ENCODE peak calls at places on chromosomes 11 and 22, in eight cellular contexts. R, A, S, O, T, Q, Z and L are unnamed samples.

GRCh38 chr22:16974298-16975084 is 33.5 kb downstream of the GAB4 start:
- DNase-seq in R (no peak), A (no peak), S (no peak), O (no peak), T (no peak), Q (no peak), Z (no peak), L (no peak)

GRCh38 chr11:118820412-118821357 is 29.7 kb upstream of the DDX6 start:
- DNase-seq in R (peak; percentile 11), A (peak; percentile 73), S (peak; percentile 66), O (peak; percentile 17), T (peak; percentile 16), Q (peak; percentile 92), Z (no peak), L (no peak)

GRCh38 chr22:49561338-49561737 is 266.3 kb downstream of the BRD1 start:
- DNase-seq in R (no peak), A (no peak), S (peak; percentile 15), O (no peak), T (no peak), Q (no peak), Z (no peak), L (no peak)

GRCh38 chr22:29907753-29908515 is 25.0 kb downstream of the MTMR3 start:
- DNase-seq in R (peak; percentile 94), A (peak; percentile 83), S (peak; percentile 76), O (peak; percentile 98), T (peak; percentile 46), Q (peak; percentile 85), Z (no peak), L (peak; percentile 74)

GRCh38 chr22:45997077-45997774 is 20.3 kb upstream of the WNT7B start:
- DNase-seq in R (peak; percentile 96), A (peak; percentile 97), S (peak; percentile 91), O (peak; percentile 37), T (peak; percentile 77), Q (peak; percentile 89), Z (no peak), L (peak; percentile 88)

GRCh38 chr11:46947399-46948077 is 11.0 kb downstream of the CSTPP1 start:
- DNase-seq in R (no peak), A (no peak), S (no peak), O (no peak), T (no peak), Q (no peak), Z (no peak), L (no peak)

GRCh38 chr22:44845191-44845590 is 92.8 kb downstream of the ARHGAP8 start:
- DNase-seq in R (no peak), A (no peak), S (no peak), O (no peak), T (no peak), Q (no peak), Z (no peak), L (no peak)

GRCh38 chr11:117424781-117425180 is 97.1 kb downstream of the CEP164 start:
- DNase-seq in R (no peak), A (peak; percentile 80), S (no peak), O (no peak), T (no peak), Q (no peak), Z (no peak), L (no peak)

GRCh38 chr11:37449146-37449545 is 851.1 kb upstream of the RAG2 start:
- DNase-seq in R (peak; percentile 78), A (peak; percentile 31), S (no peak), O (peak; percentile 62), T (no peak), Q (peak; percentile 30), Z (no peak), L (no peak)

GRCh38 chr22:23526588-23527315 is 53.3 kb downstream of the IGLL1 start:
- DNase-seq in R (no peak), A (no peak), S (no peak), O (no peak), T (no peak), Q (peak; percentile 38), Z (no peak), L (no peak)

GRCh38 chr22:50228366-50228765 is 16.5 kb downstream of the TUBGCP6 start:
- DNase-seq in R (no peak), A (no peak), S (no peak), O (no peak), T (no peak), Q (no peak), Z (no peak), L (no peak)

GRCh38 chr11:72581067-72581466 is 93.2 kb downstream of the PDE2A start:
- DNase-seq in R (no peak), A (no peak), S (peak; percentile 11), O (no peak), T (no peak), Q (no peak), Z (no peak), L (no peak)

GRCh38 chr11:45373506-45373905 is 87.4 kb upstream of the SYT13 start:
- DNase-seq in R (no peak), A (no peak), S (no peak), O (no peak), T (no peak), Q (no peak), Z (no peak), L (no peak)

GRCh38 chr11:45374632-45375031 is 88.5 kb upstream of the SYT13 start:
- DNase-seq in R (no peak), A (no peak), S (no peak), O (no peak), T (no peak), Q (no peak), Z (peak; percentile 36), L (no peak)

GRCh38 chr11:45371251-45371749 is 85.2 kb upstream of the SYT13 start:
- DNase-seq in R (peak; percentile 61), A (peak; percentile 72), S (peak; percentile 46), O (peak; percentile 59), T (no peak), Q (peak; percentile 45), Z (peak; percentile 25), L (peak; percentile 50)

GRCh38 chr11:45378516-45378915 is 92.4 kb upstream of the SYT13 start:
- DNase-seq in R (no peak), A (no peak), S (no peak), O (no peak), T (no peak), Q (no peak), Z (no peak), L (no peak)

DNA sequence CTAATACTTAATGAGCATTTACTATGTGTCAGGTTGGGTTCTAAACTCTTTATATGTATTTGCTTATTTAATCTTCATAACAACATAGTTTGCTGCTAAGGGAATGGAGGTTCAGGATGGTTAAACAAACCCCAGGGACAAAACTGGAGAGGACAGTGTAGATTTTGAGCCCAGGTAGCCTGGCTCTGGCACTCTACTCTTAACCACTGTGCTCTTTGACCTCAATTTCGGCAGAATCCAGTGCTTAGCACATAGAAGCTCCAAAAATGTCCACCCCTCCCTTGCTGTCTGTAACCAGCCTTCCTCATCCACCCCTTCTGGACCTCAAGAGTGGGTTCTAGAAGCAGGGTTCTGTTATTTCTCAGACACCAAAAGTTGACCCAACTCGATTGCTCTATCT is 88.0 kb upstream of the SYT13 start:
- DNase-seq in R (no peak), A (no peak), S (no peak), O (no peak), T (no peak), Q (no peak), Z (no peak), L (no peak)
- H3K27me3 ChIP-seq in R (peaks cover 2% of the 10 kb centered on the region), A (peaks cover 45% of the 10 kb centered on the region), S (peaks cover 40% of the 10 kb centered on the region), O (no peaks in the 10 kb centered on the region), T (peaks cover 34% of the 10 kb centered on the region), Q (no peaks in the 10 kb centered on the region), Z (no peaks in the 10 kb centered on the region), L (no peaks in the 10 kb centered on the region)

DNA sequence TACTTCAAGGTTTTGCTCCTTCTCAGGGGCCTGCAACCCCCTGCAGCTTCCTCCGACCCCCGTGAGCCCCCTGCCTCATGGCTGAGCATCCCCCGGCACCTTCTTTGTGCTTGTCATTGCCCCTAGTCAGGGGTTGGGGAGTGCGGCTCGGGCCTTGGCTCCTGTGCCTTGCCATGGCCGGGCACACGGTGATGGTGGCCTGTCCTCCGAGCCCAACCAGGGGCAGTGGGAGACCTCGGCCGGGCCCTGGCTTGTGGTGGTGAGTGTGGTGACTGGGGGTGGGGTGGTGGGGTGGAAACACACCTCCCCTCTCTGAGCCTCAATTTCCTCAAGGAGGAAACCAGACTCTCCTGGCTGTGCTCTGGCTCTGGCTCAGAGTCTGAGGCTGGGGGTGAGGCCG is 1.5 kb upstream of the MRGPRG start:
- DNase-seq in R (no peak), A (no peak), S (no peak), O (no peak), T (no peak), Q (no peak), Z (no peak), L (no peak)
- H3K27me3 ChIP-seq in R (peaks cover 2% of the 10 kb centered on the region), A (peaks cover 16% of the 10 kb centered on the region), S (peaks cover 91% of the 10 kb centered on the region), O (peaks cover 11% of the 10 kb centered on the region), T (peaks cover 87% of the 10 kb centered on the region), Q (peaks cover 21% of the 10 kb centered on the region), Z (no peaks in the 10 kb centered on the region), L (no peaks in the 10 kb centered on the region)

DNA sequence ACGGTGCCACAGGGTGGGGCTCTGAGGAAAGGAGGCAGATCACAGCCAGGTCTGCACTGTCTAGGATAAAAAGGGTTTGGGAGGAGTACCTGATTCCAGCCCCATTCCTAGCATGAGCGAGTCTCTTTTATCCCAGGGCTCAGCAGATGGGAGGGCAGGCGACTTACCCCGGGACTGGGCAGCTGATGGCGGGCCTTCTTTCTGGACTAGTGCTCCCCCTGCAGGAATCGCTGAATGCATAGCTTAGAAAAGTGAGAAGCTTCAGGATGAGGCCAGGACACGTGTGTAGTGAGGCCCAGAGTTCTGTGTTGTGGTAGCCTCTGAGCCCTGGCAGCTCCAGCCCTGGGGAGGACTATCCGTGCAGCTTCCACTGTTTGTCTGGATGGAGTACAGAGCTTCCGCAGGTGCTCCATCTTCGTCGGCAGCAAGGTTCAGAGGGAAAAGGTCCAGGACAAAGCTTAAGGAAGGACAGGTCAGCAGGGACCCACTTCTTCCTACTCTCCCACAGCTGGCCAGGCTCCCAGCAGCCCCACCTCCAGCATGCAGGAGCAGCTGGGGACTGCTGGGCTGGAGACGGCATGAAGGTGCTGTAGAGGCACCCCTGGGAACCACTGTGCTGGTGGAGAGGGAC is 30.4 kb downstream of the COMMD9 start:
- DNase-seq in R (peak; percentile 83), A (peak; percentile 90), S (peak; percentile 70), O (peak; percentile 59), T (peak; percentile 19), Q (peak; percentile 33), Z (no peak), L (peak; percentile 47)
- H3K27me3 ChIP-seq in R (no peaks in the 10 kb centered on the region), A (peaks cover 30% of the 10 kb centered on the region), S (peaks cover 30% of the 10 kb centered on the region), O (peaks cover 3% of the 10 kb centered on the region), T (no peaks in the 10 kb centered on the region), Q (no peaks in the 10 kb centered on the region), Z (no peaks in the 10 kb centered on the region), L (no peaks in the 10 kb centered on the region)

GRCh38 chr22:32917577-32918375 is 116.3 kb downstream of the TIMP3 start:
- DNase-seq in R (no peak), A (no peak), S (no peak), O (no peak), T (no peak), Q (no peak), Z (no peak), L (no peak)

GRCh38 chr22:32920032-32920628 is 118.6 kb downstream of the TIMP3 start:
- DNase-seq in R (peak; percentile 83), A (peak; percentile 46), S (peak; percentile 44), O (no peak), T (peak; percentile 69), Q (peak; percentile 61), Z (no peak), L (peak; percentile 76)

GRCh38 chr22:32920734-32921133 is 119.2 kb downstream of the TIMP3 start:
- DNase-seq in R (no peak), A (no peak), S (no peak), O (no peak), T (no peak), Q (no peak), Z (no peak), L (no peak)

GRCh38 chr22:32919629-32920028 is 118.1 kb downstream of the TIMP3 start:
- DNase-seq in R (no peak), A (no peak), S (no peak), O (no peak), T (no peak), Q (no peak), Z (no peak), L (no peak)

GRCh38 chr22:32918741-32919140 is 117.2 kb downstream of the TIMP3 start:
- DNase-seq in R (no peak), A (no peak), S (no peak), O (no peak), T (no peak), Q (no peak), Z (no peak), L (no peak)
- H3K27me3 ChIP-seq in R (peaks cover 3% of the 10 kb centered on the region), A (peaks cover 70% of the 10 kb centered on the region), S (no peaks in the 10 kb centered on the region), O (peaks cover 7% of the 10 kb centered on the region), T (no peaks in the 10 kb centered on the region), Q (peaks cover 2% of the 10 kb centered on the region), Z (no peaks in the 10 kb centered on the region), L (no peaks in the 10 kb centered on the region)